ENCODE peak calls at places on chromosomes 12 and 14, in seven cellular contexts. One of them, this sample, is unnamed.
A peak's percentile ranks its signal among the peaks of the same experiment; 100 is the strongest.

GRCh38 chr14:78316711-78317110 is 146.5 kb downstream of the NRXN3 start:
- DNase-seq in hypothalamus: no peak
- DNase-seq in ascending aorta: no peak
- DNase-seq in sigmoid colon: no peak
- DNase-seq in pancreas: no peak
- DNase-seq in stimulated activated CD8-positive, alpha-beta memory T cell treated with anti-CD3 and anti-CD28 coated beads, Interleukin-2, amount 100 ng/mL, for 1 hour: no peak
- DNase-seq in T follicular helper cell: no peak
- DNase-seq in this sample: no peak

GRCh38 chr14:95770777-95771176 is 56.9 kb upstream of the TCL1A start:
- DNase-seq in hypothalamus: no peak
- DNase-seq in ascending aorta: no peak
- DNase-seq in sigmoid colon: no peak
- DNase-seq in pancreas: no peak
- DNase-seq in stimulated activated CD8-positive, alpha-beta memory T cell treated with anti-CD3 and anti-CD28 coated beads, Interleukin-2, amount 100 ng/mL, for 1 hour: no peak
- DNase-seq in T follicular helper cell: no peak
- DNase-seq in this sample: no peak

GRCh38 chr14:99321236-99321925 is 49.4 kb upstream of the BCL11B start:
- DNase-seq in hypothalamus: no peak
- DNase-seq in ascending aorta: no peak
- DNase-seq in sigmoid colon: no peak
- DNase-seq in pancreas: no peak
- DNase-seq in stimulated activated CD8-positive, alpha-beta memory T cell treated with anti-CD3 and anti-CD28 coated beads, Interleukin-2, amount 100 ng/mL, for 1 hour: no peak
- DNase-seq in T follicular helper cell: no peak
- DNase-seq in this sample: no peak

GRCh38 chr14:105197274-105197673 is 16.2 kb upstream of the NUDT14 start:
- DNase-seq in hypothalamus: no peak
- DNase-seq in ascending aorta: no peak
- DNase-seq in sigmoid colon: no peak
- DNase-seq in pancreas: no peak
- DNase-seq in stimulated activated CD8-positive, alpha-beta memory T cell treated with anti-CD3 and anti-CD28 coated beads, Interleukin-2, amount 100 ng/mL, for 1 hour: no peak
- DNase-seq in T follicular helper cell: no peak
- DNase-seq in this sample: no peak

GRCh38 chr14:30020271-30020670 is 92.6 kb upstream of the PRKD1 start:
- DNase-seq in hypothalamus: no peak
- DNase-seq in ascending aorta: no peak
- DNase-seq in sigmoid colon: no peak
- DNase-seq in pancreas: no peak
- DNase-seq in stimulated activated CD8-positive, alpha-beta memory T cell treated with anti-CD3 and anti-CD28 coated beads, Interleukin-2, amount 100 ng/mL, for 1 hour: no peak
- DNase-seq in T follicular helper cell: no peak
- DNase-seq in this sample: no peak

GRCh38 chr12:47773858-47774580 is 981 bp downstream of the SLC48A1 start:
- DNase-seq in hypothalamus: no peak
- DNase-seq in ascending aorta: no peak
- DNase-seq in sigmoid colon: no peak
- DNase-seq in pancreas: no peak
- DNase-seq in stimulated activated CD8-positive, alpha-beta memory T cell treated with anti-CD3 and anti-CD28 coated beads, Interleukin-2, amount 100 ng/mL, for 1 hour: no peak
- DNase-seq in T follicular helper cell: no peak
- DNase-seq in this sample: no peak

GRCh38 chr12:52860102-52860838 is 11.5 kb upstream of the KRT78 start:
- DNase-seq in hypothalamus: no peak
- DNase-seq in ascending aorta: no peak
- DNase-seq in sigmoid colon: no peak
- DNase-seq in pancreas: no peak
- DNase-seq in stimulated activated CD8-positive, alpha-beta memory T cell treated with anti-CD3 and anti-CD28 coated beads, Interleukin-2, amount 100 ng/mL, for 1 hour: no peak
- DNase-seq in T follicular helper cell: no peak
- DNase-seq in this sample: no peak

GRCh38 chr12:32312049-32312670 is 87.2 kb upstream of the FGD4 start:
- DNase-seq in hypothalamus: no peak
- DNase-seq in ascending aorta: no peak
- DNase-seq in sigmoid colon: no peak
- DNase-seq in pancreas: no peak
- DNase-seq in stimulated activated CD8-positive, alpha-beta memory T cell treated with anti-CD3 and anti-CD28 coated beads, Interleukin-2, amount 100 ng/mL, for 1 hour: no peak
- DNase-seq in T follicular helper cell: no peak
- DNase-seq in this sample: no peak

GRCh38 chr14:105588236-105588860 is 62.0 kb downstream of the TMEM121 start:
- DNase-seq in hypothalamus: no peak
- DNase-seq in ascending aorta: peak; percentile 31
- DNase-seq in sigmoid colon: no peak
- DNase-seq in pancreas: peak; percentile 55
- DNase-seq in stimulated activated CD8-positive, alpha-beta memory T cell treated with anti-CD3 and anti-CD28 coated beads, Interleukin-2, amount 100 ng/mL, for 1 hour: no peak
- DNase-seq in T follicular helper cell: no peak
- DNase-seq in this sample: no peak

GRCh38 chr14:81625343-81625742 is 91.7 kb upstream of the SEL1L start:
- DNase-seq in hypothalamus: no peak
- DNase-seq in ascending aorta: no peak
- DNase-seq in sigmoid colon: no peak
- DNase-seq in pancreas: no peak
- DNase-seq in stimulated activated CD8-positive, alpha-beta memory T cell treated with anti-CD3 and anti-CD28 coated beads, Interleukin-2, amount 100 ng/mL, for 1 hour: no peak
- DNase-seq in T follicular helper cell: no peak
- DNase-seq in this sample: no peak

GRCh38 chr12:122966743-122967058 is 438 bp upstream of the ABCB9 start:
- DNase-seq in hypothalamus: no peak
- DNase-seq in ascending aorta: no peak
- DNase-seq in sigmoid colon: no peak
- DNase-seq in pancreas: no peak
- DNase-seq in stimulated activated CD8-positive, alpha-beta memory T cell treated with anti-CD3 and anti-CD28 coated beads, Interleukin-2, amount 100 ng/mL, for 1 hour: no peak
- DNase-seq in T follicular helper cell: no peak
- DNase-seq in this sample: no peak

GRCh38 chr14:62661818-62662217 is 383.4 kb downstream of the KCNH5 start:
- DNase-seq in hypothalamus: no peak
- DNase-seq in ascending aorta: no peak
- DNase-seq in sigmoid colon: no peak
- DNase-seq in pancreas: no peak
- DNase-seq in stimulated activated CD8-positive, alpha-beta memory T cell treated with anti-CD3 and anti-CD28 coated beads, Interleukin-2, amount 100 ng/mL, for 1 hour: no peak
- DNase-seq in T follicular helper cell: no peak
- DNase-seq in this sample: no peak

GRCh38 chr12:92029902-92030586 is 115.6 kb downstream of the BTG1 start:
- DNase-seq in hypothalamus: no peak
- DNase-seq in ascending aorta: no peak
- DNase-seq in sigmoid colon: no peak
- DNase-seq in pancreas: no peak
- DNase-seq in stimulated activated CD8-positive, alpha-beta memory T cell treated with anti-CD3 and anti-CD28 coated beads, Interleukin-2, amount 100 ng/mL, for 1 hour: no peak
- DNase-seq in T follicular helper cell: no peak
- DNase-seq in this sample: no peak

GRCh38 chr14:67815573-67816235 is 686 bp downstream of the ZFYVE26 start:
- DNase-seq in hypothalamus: no peak
- DNase-seq in ascending aorta: no peak
- DNase-seq in sigmoid colon: no peak
- DNase-seq in pancreas: no peak
- DNase-seq in stimulated activated CD8-positive, alpha-beta memory T cell treated with anti-CD3 and anti-CD28 coated beads, Interleukin-2, amount 100 ng/mL, for 1 hour: no peak
- DNase-seq in T follicular helper cell: no peak
- DNase-seq in this sample: no peak

GRCh38 chr14:22158560-22158959 is 430.5 kb downstream of the DAD1 start:
- DNase-seq in hypothalamus: no peak
- DNase-seq in ascending aorta: no peak
- DNase-seq in sigmoid colon: no peak
- DNase-seq in pancreas: no peak
- DNase-seq in stimulated activated CD8-positive, alpha-beta memory T cell treated with anti-CD3 and anti-CD28 coated beads, Interleukin-2, amount 100 ng/mL, for 1 hour: no peak
- DNase-seq in T follicular helper cell: no peak
- DNase-seq in this sample: no peak

GRCh38 chr14:103626150-103626850 is 2.7 kb upstream of the KLC1 start:
- DNase-seq in hypothalamus: no peak
- DNase-seq in ascending aorta: no peak
- DNase-seq in sigmoid colon: no peak
- DNase-seq in pancreas: no peak
- DNase-seq in stimulated activated CD8-positive, alpha-beta memory T cell treated with anti-CD3 and anti-CD28 coated beads, Interleukin-2, amount 100 ng/mL, for 1 hour: no peak
- DNase-seq in T follicular helper cell: no peak
- DNase-seq in this sample: no peak

GRCh38 chr14:65098586-65098985 is 3.7 kb downstream of the MAX start:
- DNase-seq in hypothalamus: no peak
- DNase-seq in ascending aorta: no peak
- DNase-seq in sigmoid colon: no peak
- DNase-seq in pancreas: no peak
- DNase-seq in stimulated activated CD8-positive, alpha-beta memory T cell treated with anti-CD3 and anti-CD28 coated beads, Interleukin-2, amount 100 ng/mL, for 1 hour: no peak
- DNase-seq in T follicular helper cell: no peak
- DNase-seq in this sample: peak; percentile 60

GRCh38 chr12:132736378-132736777 is 25.3 kb downstream of the ANKLE2 start:
- DNase-seq in hypothalamus: no peak
- DNase-seq in ascending aorta: no peak
- DNase-seq in sigmoid colon: no peak
- DNase-seq in pancreas: no peak
- DNase-seq in stimulated activated CD8-positive, alpha-beta memory T cell treated with anti-CD3 and anti-CD28 coated beads, Interleukin-2, amount 100 ng/mL, for 1 hour: no peak
- DNase-seq in T follicular helper cell: no peak
- DNase-seq in this sample: no peak

GRCh38 chr14:28751467-28752058 is 15.0 kb upstream of the FOXG1 start:
- DNase-seq in hypothalamus: no peak
- DNase-seq in ascending aorta: no peak
- DNase-seq in sigmoid colon: no peak
- DNase-seq in pancreas: no peak
- DNase-seq in stimulated activated CD8-positive, alpha-beta memory T cell treated with anti-CD3 and anti-CD28 coated beads, Interleukin-2, amount 100 ng/mL, for 1 hour: no peak
- DNase-seq in T follicular helper cell: no peak
- DNase-seq in this sample: no peak

GRCh38 chr12:6552140-6552551 is 3.7 kb downstream of the IFFO1 start:
- DNase-seq in hypothalamus: peak; percentile 34
- DNase-seq in ascending aorta: peak; percentile 89
- DNase-seq in sigmoid colon: peak; percentile 88
- DNase-seq in pancreas: no peak
- DNase-seq in stimulated activated CD8-positive, alpha-beta memory T cell treated with anti-CD3 and anti-CD28 coated beads, Interleukin-2, amount 100 ng/mL, for 1 hour: no peak
- DNase-seq in T follicular helper cell: no peak
- DNase-seq in this sample: no peak